ENCODE peak calls at places on chromosomes 13 and 19, in nine cellular contexts. W, D, G, J, S, U, L, Q and R are unnamed samples.

GRCh38 chr19:10295305-10295846 is 5.6 kb downstream of the ICAM5 start:
- DNase-seq in W (peak), D (no peak), G (no peak), J (peak), S (no peak), U (no peak), L (no peak), Q (no peak), R (no peak)

GRCh38 chr19:8532170-8532569 is 18.2 kb upstream of the ZNF414 start:
- DNase-seq in W (no peak), D (no peak), G (no peak), J (no peak), S (no peak), U (no peak), L (no peak), Q (no peak), R (no peak)

GRCh38 chr19:19528721-19529490 is at the start of gene YJEFN3:
- DNase-seq in W (no peak), D (no peak), G (no peak), J (no peak), S (no peak), U (no peak), L (peak), Q (no peak), R (peak)

GRCh38 chr19:48474084-48474592 is 5.0 kb downstream of the CYTH2 start:
- DNase-seq in W (no peak), D (no peak), G (no peak), J (no peak), S (no peak), U (no peak), L (no peak), Q (no peak), R (no peak)

GRCh38 chr19:48807590-48808308 is 3.1 kb downstream of the BCAT2 start:
- DNase-seq in W (no peak), D (no peak), G (no peak), J (peak), S (no peak), U (peak), L (no peak), Q (no peak), R (no peak)

GRCh38 chr19:20351244-20351643 is 184.2 kb downstream of the ZNF486 start:
- DNase-seq in W (no peak), D (no peak), G (no peak), J (no peak), S (no peak), U (peak), L (no peak), Q (no peak), R (no peak)

GRCh38 chr13:79659161-79659560 is 178.2 kb downstream of the NDFIP2 start:
- DNase-seq in W (no peak), D (no peak), G (no peak), J (no peak), S (no peak), U (peak), L (no peak), Q (no peak), R (peak)

GRCh38 chr13:87671824-87672603 is 843 bp downstream of the SLITRK5 start:
- DNase-seq in W (no peak), D (no peak), G (no peak), J (no peak), S (no peak), U (no peak), L (peak), Q (no peak), R (no peak)

GRCh38 chr19:33235269-33235995 is 9.8 kb upstream of the SLC7A10 start:
- DNase-seq in W (peak), D (no peak), G (peak), J (peak), S (peak), U (peak), L (peak), Q (peak), R (peak)

GRCh38 chr13:40681341-40682051 is 15.1 kb upstream of the FOXO1 start:
- DNase-seq in W (no peak), D (no peak), G (no peak), J (no peak), S (no peak), U (no peak), L (no peak), Q (no peak), R (peak)

GRCh38 chr19:37466798-37467607 is at the start of gene ZNF569:
- DNase-seq in W (peak), D (peak), G (peak), J (peak), S (peak), U (peak), L (peak), Q (peak), R (peak)

GRCh38 chr13:46595136-46595917 is 42.4 kb downstream of the LRCH1 start:
- DNase-seq in W (no peak), D (no peak), G (peak), J (no peak), S (no peak), U (no peak), L (no peak), Q (no peak), R (no peak)

GRCh38 chr19:15702590-15702930 is 25.3 kb upstream of the OR10H2 start:
- DNase-seq in W (no peak), D (no peak), G (peak), J (peak), S (peak), U (peak), L (peak), Q (no peak), R (peak)

GRCh38 chr19:32403291-32403995 is 2.1 kb upstream of the DPY19L3 start:
- DNase-seq in W (no peak), D (no peak), G (no peak), J (no peak), S (no peak), U (no peak), L (no peak), Q (no peak), R (no peak)

GRCh38 chr13:76773695-76774094 is 112.5 kb downstream of the KCTD12 start:
- DNase-seq in W (no peak), D (no peak), G (no peak), J (no peak), S (no peak), U (no peak), L (no peak), Q (no peak), R (no peak)

GRCh38 chr13:23985846-23986245 is 88.5 kb upstream of the C1QTNF9B start:
- DNase-seq in W (no peak), D (no peak), G (no peak), J (no peak), S (no peak), U (no peak), L (no peak), Q (no peak), R (no peak)

GRCh38 chr13:35784286-35784951 is 307.9 kb upstream of the MAB21L1 start:
- DNase-seq in W (no peak), D (no peak), G (no peak), J (no peak), S (no peak), U (no peak), L (no peak), Q (no peak), R (no peak)

GRCh38 chr19:1837625-1838105 is 10.6 kb downstream of the REXO1 start:
- DNase-seq in W (no peak), D (no peak), G (peak), J (no peak), S (no peak), U (no peak), L (peak), Q (no peak), R (no peak)

GRCh38 chr13:113205428-113205931 is 3.0 kb downstream of the PCID2 start:
- DNase-seq in W (no peak), D (no peak), G (no peak), J (no peak), S (no peak), U (no peak), L (no peak), Q (no peak), R (peak)

GRCh38 chr13:113561417-113562084 is 23.0 kb upstream of the TFDP1 start:
- DNase-seq in W (no peak), D (no peak), G (no peak), J (no peak), S (peak), U (no peak), L (no peak), Q (no peak), R (no peak)

GRCh38 chr13:108115739-108116138 is 99.6 kb downstream of the LIG4 start:
- DNase-seq in W (no peak), D (no peak), G (no peak), J (no peak), S (no peak), U (no peak), L (no peak), Q (no peak), R (no peak)

GRCh38 chr13:37403776-37404497 is 194.6 kb downstream of the POSTN start:
- DNase-seq in W (no peak), D (no peak), G (peak), J (no peak), S (no peak), U (no peak), L (no peak), Q (no peak), R (peak)

GRCh38 chr13:32824671-32825070 is 191.6 kb upstream of the KL start:
- DNase-seq in W (no peak), D (no peak), G (peak), J (peak), S (no peak), U (no peak), L (no peak), Q (no peak), R (peak)

GRCh38 chr13:51249767-51250741 is 27.9 kb downstream of the FAM124A start:
- DNase-seq in W (no peak), D (no peak), G (no peak), J (no peak), S (no peak), U (peak), L (peak), Q (no peak), R (no peak)

GRCh38 chr13:25469179-25469545 is 97.4 kb downstream of the ATP8A2 start:
- DNase-seq in W (no peak), D (no peak), G (no peak), J (no peak), S (no peak), U (no peak), L (no peak), Q (no peak), R (no peak)

GRCh38 chr19:33683881-33684549 is 62.3 kb downstream of the CHST8 start:
- DNase-seq in W (no peak), D (no peak), G (peak), J (peak), S (peak), U (peak), L (no peak), Q (no peak), R (peak)

GRCh38 chr13:105952233-105952767 is 583.2 kb downstream of the EFNB2 start:
- DNase-seq in W (no peak), D (no peak), G (no peak), J (no peak), S (no peak), U (no peak), L (no peak), Q (no peak), R (peak)

GRCh38 chr19:1172353-1173159 is 1.5 kb downstream of the SBNO2 start:
- DNase-seq in W (no peak), D (no peak), G (peak), J (peak), S (peak), U (peak), L (peak), Q (no peak), R (peak)

GRCh38 chr19:48745208-48745995 is 1.3 kb downstream of the IZUMO1 start:
- DNase-seq in W (peak), D (no peak), G (peak), J (peak), S (no peak), U (peak), L (peak), Q (peak), R (peak)

GRCh38 chr19:16631465-16631864 is 3.5 kb upstream of the MED26 start:
- DNase-seq in W (no peak), D (no peak), G (no peak), J (peak), S (no peak), U (no peak), L (no peak), Q (no peak), R (no peak)

GRCh38 chr13:37492061-37492460 is 106.5 kb downstream of the POSTN start:
- DNase-seq in W (no peak), D (no peak), G (peak), J (no peak), S (no peak), U (no peak), L (no peak), Q (no peak), R (peak)

GRCh38 chr19:15265849-15266248 is 33.6 kb upstream of the EPHX3 start:
- DNase-seq in W (no peak), D (no peak), G (peak), J (no peak), S (peak), U (peak), L (peak), Q (no peak), R (peak)

GRCh38 chr13:110471156-110471832 is 90.2 kb downstream of the RAB20 start:
- DNase-seq in W (no peak), D (no peak), G (no peak), J (no peak), S (no peak), U (peak), L (no peak), Q (no peak), R (no peak)

GRCh38 chr13:73608731-73609485 is 525.3 kb downstream of the KLF12 start:
- DNase-seq in W (no peak), D (no peak), G (no peak), J (no peak), S (no peak), U (no peak), L (no peak), Q (no peak), R (no peak)

GRCh38 chr13:75705395-75705794 is 69.3 kb downstream of the LMO7 start:
- DNase-seq in W (no peak), D (no peak), G (peak), J (peak), S (no peak), U (no peak), L (no peak), Q (no peak), R (peak)